ENCODE peak calls at places on chromosomes 7 and 10, in five cellular contexts. X, N, Y, C and A are unnamed samples.

GRCh38 chr10:15427836-15428414 is 56.8 kb upstream of the FAM171A1 start:
- DNase-seq in X (peak; percentile 42), N (no peak), Y (no peak), C (no peak), A (no peak)

GRCh38 chr7:112331495-112331894 is 118.8 kb upstream of the IFRD1 start:
- DNase-seq in X (no peak), N (no peak), Y (no peak), C (no peak), A (no peak)

GRCh38 chr10:11742009-11742778 is at the start of gene ECHDC3:
- DNase-seq in X (peak; percentile 12), N (peak; percentile 54), Y (no peak), C (peak; percentile 70), A (no peak)

GRCh38 chr10:1643161-1643910 is 94.0 kb downstream of the ADARB2 start:
- DNase-seq in X (no peak), N (peak; percentile 30), Y (no peak), C (peak; percentile 76), A (no peak)

GRCh38 chr10:124403548-124403947 is 15.2 kb downstream of the OAT start:
- DNase-seq in X (peak; percentile 51), N (peak; percentile 51), Y (no peak), C (peak; percentile 30), A (no peak)

GRCh38 chr7:27923308-27923980 is 183.5 kb downstream of the TAX1BP1 start:
- DNase-seq in X (no peak), N (no peak), Y (no peak), C (no peak), A (no peak)

GRCh38 chr10:87771871-87772500 is 46.0 kb downstream of the ATAD1 start:
- DNase-seq in X (peak; percentile 33), N (no peak), Y (no peak), C (no peak), A (no peak)

GRCh38 chr7:4325732-4326131 is 356.4 kb upstream of the FOXK1 start:
- DNase-seq in X (no peak), N (no peak), Y (no peak), C (no peak), A (no peak)

GRCh38 chr10:5299950-5300349 is 64.8 kb upstream of the UCN3 start:
- DNase-seq in X (no peak), N (no peak), Y (no peak), C (no peak), A (no peak)

GRCh38 chr10:50605280-50606270 is 18.2 kb downstream of the SGMS1 start:
- DNase-seq in X (peak; percentile 48), N (peak; percentile 56), Y (no peak), C (no peak), A (peak; percentile 11)

GRCh38 chr7:92504563-92504962 is 23.8 kb downstream of the PEX1 start:
- DNase-seq in X (no peak), N (no peak), Y (no peak), C (no peak), A (no peak)

GRCh38 chr10:45377321-45377720 is 3.3 kb downstream of the ALOX5 start:
- DNase-seq in X (no peak), N (no peak), Y (no peak), C (no peak), A (no peak)

GRCh38 chr10:73553316-73553715 is 37.8 kb downstream of the USP54 start:
- DNase-seq in X (no peak), N (no peak), Y (peak; percentile 55), C (no peak), A (no peak)

GRCh38 chr10:113494736-113495135 is 58.1 kb upstream of the HABP2 start:
- DNase-seq in X (no peak), N (no peak), Y (no peak), C (no peak), A (no peak)

GRCh38 chr10:4170181-4170580 is 385.2 kb upstream of the KLF6 start:
- DNase-seq in X (no peak), N (no peak), Y (no peak), C (no peak), A (no peak)

GRCh38 chr7:135335628-135336139 is 102.0 kb downstream of the STRA8 start:
- DNase-seq in X (peak; percentile 48), N (peak; percentile 82), Y (no peak), C (peak; percentile 97), A (peak; percentile 11)

GRCh38 chr7:55469271-55469681 is 103.0 kb downstream of the VOPP1 start:
- DNase-seq in X (no peak), N (no peak), Y (no peak), C (no peak), A (no peak)

GRCh38 chr7:130356121-130356759 is 11.6 kb downstream of the CPA5 start:
- DNase-seq in X (peak; percentile 85), N (peak; percentile 71), Y (no peak), C (peak; percentile 72), A (no peak)

GRCh38 chr10:48358162-48358561 is 51.7 kb downstream of the MAPK8 start:
- DNase-seq in X (no peak), N (no peak), Y (no peak), C (no peak), A (no peak)

GRCh38 chr7:30068117-30068516 is 39.9 kb downstream of the PLEKHA8 start:
- DNase-seq in X (peak; percentile 20), N (no peak), Y (no peak), C (no peak), A (no peak)

GRCh38 chr10:43272030-43272429 is 5.2 kb upstream of the RASGEF1A start:
- DNase-seq in X (no peak), N (no peak), Y (no peak), C (no peak), A (no peak)

GRCh38 chr7:45579386-45579785 is 5.2 kb downstream of the ADCY1 start:
- DNase-seq in X (no peak), N (no peak), Y (no peak), C (no peak), A (no peak)

GRCh38 chr10:117537904-117538524 is 4.5 kb upstream of the EMX2 start:
- DNase-seq in X (no peak), N (no peak), Y (no peak), C (no peak), A (no peak)

GRCh38 chr10:92640110-92640509 is 47.2 kb downstream of the KIF11 start:
- DNase-seq in X (no peak), N (no peak), Y (no peak), C (no peak), A (no peak)

GRCh38 chr7:38820571-38820970 is 88.4 kb downstream of the VPS41 start:
- DNase-seq in X (no peak), N (no peak), Y (no peak), C (no peak), A (no peak)

GRCh38 chr10:19889279-19889678 is 73.0 kb downstream of the PLXDC2 start:
- DNase-seq in X (no peak), N (no peak), Y (no peak), C (no peak), A (no peak)

GRCh38 chr7:22730921-22731654 is 4.1 kb downstream of the IL6 start:
- DNase-seq in X (peak; percentile 80), N (no peak), Y (no peak), C (no peak), A (no peak)

GRCh38 chr10:121459765-121460453 is 138.3 kb downstream of the FGFR2 start:
- DNase-seq in X (no peak), N (no peak), Y (no peak), C (peak; percentile 23), A (no peak)

GRCh38 chr7:2425749-2426148 is 22.3 kb downstream of the CHST12 start:
- DNase-seq in X (no peak), N (no peak), Y (no peak), C (no peak), A (no peak)

GRCh38 chr7:404782-405488 is 114.7 kb downstream of the PDGFA start:
- DNase-seq in X (no peak), N (no peak), Y (no peak), C (no peak), A (no peak)

GRCh38 chr10:109480836-109481235 is 442.5 kb downstream of the XPNPEP1 start:
- DNase-seq in X (no peak), N (no peak), Y (no peak), C (no peak), A (no peak)